ENCODE peak calls at places on chromosomes 4 and X, in ten cellular contexts. B, W, O, A, G, J, I, Y, K and M are unnamed samples.

GRCh38 chr4:15778742-15779231 is 659 bp downstream of the CD38 start:
- DNase-seq in B (no peak), W (peak), O (peak), A (peak), G (peak), J (no peak), I (peak), Y (no peak), K (no peak), M (no peak)

GRCh38 chrX:43870011-43870410 is 12.2 kb downstream of the MAOB start:
- DNase-seq in B (no peak), W (no peak), O (no peak), A (no peak), G (no peak), J (no peak), I (peak), Y (no peak), K (no peak), M (no peak)

GRCh38 chrX:128464091-128464490 is 411.9 kb upstream of the ACTRT1 start:
- DNase-seq in B (no peak), W (no peak), O (no peak), A (no peak), G (no peak), J (no peak), I (no peak), Y (peak), K (peak), M (no peak)

GRCh38 chr4:140662082-140662869 is 93.5 kb upstream of the UCP1 start:
- DNase-seq in B (peak), W (no peak), O (no peak), A (no peak), G (no peak), J (no peak), I (peak), Y (peak), K (peak), M (no peak)

GRCh38 chrX:53483838-53484420 is 49.8 kb upstream of the HSD17B10 start:
- DNase-seq in B (peak), W (no peak), O (no peak), A (no peak), G (no peak), J (no peak), I (peak), Y (peak), K (peak), M (no peak)

GRCh38 chr4:36244257-36245084 is at the start of gene ARAP2:
- DNase-seq in B (peak), W (peak), O (peak), A (peak), G (no peak), J (peak), I (peak), Y (peak), K (peak), M (peak)

GRCh38 chr4:147513952-147514351 is 33.1 kb downstream of the EDNRA start:
- DNase-seq in B (no peak), W (no peak), O (no peak), A (peak), G (no peak), J (no peak), I (no peak), Y (no peak), K (no peak), M (no peak)

GRCh38 chr4:83413676-83414075 is 41.9 kb downstream of the HELQ start:
- DNase-seq in B (peak), W (no peak), O (no peak), A (no peak), G (no peak), J (no peak), I (no peak), Y (peak), K (no peak), M (no peak)

GRCh38 chr4:82509029-82509428 is 52.8 kb downstream of the TMEM150C start:
- DNase-seq in B (peak), W (no peak), O (no peak), A (no peak), G (no peak), J (peak), I (no peak), Y (no peak), K (no peak), M (no peak)

GRCh38 chr4:20778896-20779295 is 78.6 kb downstream of the PACRGL start:
- DNase-seq in B (no peak), W (no peak), O (no peak), A (no peak), G (no peak), J (no peak), I (no peak), Y (no peak), K (no peak), M (no peak)

DNA sequence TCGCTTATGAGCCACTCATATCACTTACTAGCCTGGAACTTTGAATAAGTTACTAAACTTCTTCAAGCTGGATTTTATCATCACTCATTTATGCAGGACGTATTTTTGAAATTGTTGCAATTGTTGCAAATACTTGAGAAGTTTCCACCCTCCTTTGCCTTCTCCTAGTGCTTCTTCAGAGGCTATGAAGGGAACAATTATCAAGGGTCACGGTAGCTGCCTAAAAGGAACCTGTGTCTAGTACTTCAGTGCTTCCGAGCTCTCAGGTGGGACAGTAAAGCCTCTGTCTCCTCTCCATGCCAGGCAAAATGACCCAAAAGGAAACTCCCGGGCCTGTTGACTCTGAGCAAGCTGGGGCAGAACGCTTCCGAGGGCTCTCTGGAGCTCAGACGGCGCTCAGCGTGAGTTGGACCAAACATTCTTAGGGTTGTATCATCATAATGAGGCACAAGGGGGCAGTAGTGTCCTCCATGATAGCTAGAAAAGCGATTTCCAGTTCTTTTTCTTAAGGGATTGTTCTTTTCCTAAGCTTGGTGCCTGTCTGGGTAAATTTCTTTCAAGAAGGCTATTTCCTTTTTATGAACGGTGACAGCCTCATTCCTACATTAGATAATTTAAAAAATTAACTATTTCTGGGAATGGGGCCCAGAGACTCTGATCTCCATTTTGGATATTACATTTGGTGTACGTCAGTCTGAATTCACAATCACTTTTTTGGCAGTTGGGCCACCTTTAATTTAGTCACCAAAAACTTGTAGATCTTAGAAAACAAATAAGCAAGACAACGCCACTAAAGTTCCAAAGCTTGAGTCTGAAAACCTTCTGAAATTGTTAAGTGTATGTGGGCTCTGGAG is 73.1 kb downstream of the PACRGL start:
- DNase-seq in B (peak), W (peak), O (no peak), A (peak), G (peak), J (peak), I (peak), Y (peak), K (peak), M (peak)
- TF ChIP-seq CTCF in B (peak), W (peak), O (peak), A (peak), G (peak), J (peak), I (peak), Y (peak), K (peak), M (peak)

GRCh38 chr4:95027906-95028618 is 270.3 kb downstream of the BMPR1B start:
- DNase-seq in B (no peak), W (no peak), O (no peak), A (peak), G (no peak), J (peak), I (no peak), Y (no peak), K (peak), M (no peak)
- TF ChIP-seq CTCF in B (no peak), W (no peak), O (no peak), A (no peak), G (no peak), J (no peak), I (no peak), Y (no peak), K (no peak), M (no peak)

GRCh38 chrX:86146102-86146501 is 2.1 kb upstream of the DACH2 start:
- DNase-seq in B (no peak), W (no peak), O (no peak), A (no peak), G (no peak), J (no peak), I (no peak), Y (no peak), K (no peak), M (no peak)

GRCh38 chrX:86137071-86137470 is 11.2 kb upstream of the DACH2 start:
- DNase-seq in B (peak), W (no peak), O (no peak), A (no peak), G (peak), J (no peak), I (no peak), Y (peak), K (peak), M (no peak)

GRCh38 chrX:86141786-86142185 is 6.5 kb upstream of the DACH2 start:
- DNase-seq in B (no peak), W (no peak), O (no peak), A (no peak), G (no peak), J (no peak), I (no peak), Y (peak), K (no peak), M (no peak)
- TF ChIP-seq CTCF in B (no peak), W (no peak), O (no peak), A (no peak), G (no peak), J (no peak), I (no peak), Y (no peak), K (no peak), M (no peak)

GRCh38 chrX:115142057-115142456 is 47.2 kb upstream of the RBMXL3 start:
- DNase-seq in B (no peak), W (no peak), O (no peak), A (no peak), G (peak), J (no peak), I (no peak), Y (no peak), K (no peak), M (no peak)

GRCh38 chrX:115147220-115147619 is 42.0 kb upstream of the RBMXL3 start:
- DNase-seq in B (peak), W (peak), O (no peak), A (peak), G (no peak), J (no peak), I (peak), Y (peak), K (peak), M (peak)
- TF ChIP-seq CTCF in B (peak), W (peak), O (no peak), A (no peak), G (peak), J (peak), I (peak), Y (peak), K (peak), M (peak)

DNA sequence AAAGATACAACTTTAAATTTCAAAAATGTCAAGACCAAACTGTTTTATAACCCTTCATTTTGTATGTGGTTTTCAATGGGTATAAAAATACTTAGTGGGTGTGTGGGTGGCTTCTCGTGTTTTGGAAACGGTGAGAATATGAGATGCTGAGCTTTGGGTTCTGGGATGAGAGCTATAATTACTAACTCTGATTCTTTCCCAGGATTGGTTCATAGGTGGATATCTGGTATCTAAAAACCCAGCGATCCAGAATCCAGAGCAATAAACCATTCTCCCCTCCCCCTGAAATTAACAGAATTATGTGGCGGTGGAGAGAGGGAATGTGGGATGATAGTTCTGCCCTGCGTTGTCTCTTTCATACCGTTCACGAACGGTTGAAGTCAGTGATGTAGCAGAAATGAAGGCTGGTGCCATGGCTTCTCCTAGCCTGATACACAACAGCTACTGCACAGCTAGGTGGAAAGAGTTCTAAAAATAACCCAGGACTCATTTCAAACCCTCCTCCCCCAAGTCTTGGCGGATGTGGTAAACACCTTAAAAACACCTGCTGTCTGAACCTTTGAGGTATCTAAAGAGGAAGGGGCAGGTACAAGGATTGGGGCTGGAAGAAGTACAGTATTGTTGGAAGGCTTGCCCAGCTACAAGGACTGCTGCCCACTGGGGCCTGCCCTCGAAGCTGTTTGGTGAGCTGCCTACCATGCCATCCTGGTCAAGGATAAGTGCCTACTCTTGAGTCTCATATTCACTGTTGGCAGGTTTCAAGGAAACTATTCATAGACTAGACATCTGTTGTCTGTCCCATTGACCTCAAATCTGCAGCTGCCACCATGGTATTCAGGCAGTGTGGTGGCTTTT is 44.5 kb downstream of the SEPTIN11 start:
- DNase-seq in B (no peak), W (peak), O (peak), A (no peak), G (no peak), J (no peak), I (no peak), Y (no peak), K (no peak), M (no peak)
- TF ChIP-seq CTCF in B (no peak), W (no peak), O (no peak), A (no peak), G (no peak), J (no peak), I (no peak), Y (no peak), K (no peak), M (no peak)